ENCODE peak calls at places on chromosomes 16 and 17, in five cellular contexts. One of them, this sample, is unnamed.

GRCh38 chr16:72924918-72925630 is 122.9 kb downstream of the ZFHX3 start:
- DNase-seq in HuH-7: peak
- DNase-seq in posterior vena cava: no peak
- DNase-seq in fibroblast of the aortic adventitia: no peak
- DNase-seq in AG09309: no peak
- DNase-seq in this sample: no peak

GRCh38 chr16:280005-280421 is 378 bp upstream of the ARHGDIG start:
- DNase-seq in HuH-7: no peak
- DNase-seq in posterior vena cava: no peak
- DNase-seq in fibroblast of the aortic adventitia: no peak
- DNase-seq in AG09309: no peak
- DNase-seq in this sample: no peak

GRCh38 chr16:2428051-2428786 is 1.0 kb upstream of the CCNF start:
- DNase-seq in HuH-7: peak
- DNase-seq in posterior vena cava: peak
- DNase-seq in fibroblast of the aortic adventitia: peak
- DNase-seq in AG09309: no peak
- DNase-seq in this sample: peak

GRCh38 chr17:44191941-44192496 is 5.2 kb downstream of the TMUB2 start:
- DNase-seq in HuH-7: no peak
- DNase-seq in posterior vena cava: no peak
- DNase-seq in fibroblast of the aortic adventitia: no peak
- DNase-seq in AG09309: no peak
- DNase-seq in this sample: no peak

GRCh38 chr17:17200311-17200710 is 5.8 kb downstream of the PLD6 start:
- DNase-seq in HuH-7: no peak
- DNase-seq in posterior vena cava: no peak
- DNase-seq in fibroblast of the aortic adventitia: no peak
- DNase-seq in AG09309: no peak
- DNase-seq in this sample: no peak

GRCh38 chr17:8742274-8742673 is 2.4 kb downstream of the CCDC42 start:
- DNase-seq in HuH-7: no peak
- DNase-seq in posterior vena cava: no peak
- DNase-seq in fibroblast of the aortic adventitia: no peak
- DNase-seq in AG09309: no peak
- DNase-seq in this sample: no peak

GRCh38 chr16:30602595-30603277 is 7.5 kb downstream of the ZNF689 start:
- DNase-seq in HuH-7: no peak
- DNase-seq in posterior vena cava: no peak
- DNase-seq in fibroblast of the aortic adventitia: peak
- DNase-seq in AG09309: no peak
- DNase-seq in this sample: no peak

GRCh38 chr17:296382-296781 is 56.2 kb downstream of the RPH3AL start:
- DNase-seq in HuH-7: no peak
- DNase-seq in posterior vena cava: peak
- DNase-seq in fibroblast of the aortic adventitia: no peak
- DNase-seq in AG09309: no peak
- DNase-seq in this sample: no peak

GRCh38 chr17:33560165-33560564 is 267.1 kb upstream of the ASIC2 start:
- DNase-seq in HuH-7: no peak
- DNase-seq in posterior vena cava: no peak
- DNase-seq in fibroblast of the aortic adventitia: peak
- DNase-seq in AG09309: no peak
- DNase-seq in this sample: no peak

GRCh38 chr17:49637050-49637449 is 40.8 kb downstream of the SPOP start:
- DNase-seq in HuH-7: no peak
- DNase-seq in posterior vena cava: no peak
- DNase-seq in fibroblast of the aortic adventitia: peak
- DNase-seq in AG09309: no peak
- DNase-seq in this sample: no peak

This sample was measured in activated CD4-positive, alpha-beta memory T cell treated with anti-CD3 and anti-CD28 coated beads, Interleukin-2, amount 10 ng/mL, durations not matched to agents 7 days and 5 days.